ENCODE peak calls at places on chromosomes 1 and 21, in four cellular contexts. T is SK-N-SH, D is A549, H is GM12878. O is an unnamed sample.

GRCh38 chr1:175376194-175376593 is 183.6 kb upstream of the KIAA0040 start:
- DNase-seq in T (peak; percentile 36), D (peak; percentile 30), H (no peak), O (peak; percentile 2)

GRCh38 chr21:18760247-18760646 is 356.7 kb upstream of the TMPRSS15 start:
- DNase-seq in T (no peak), D (peak; percentile 1), H (no peak), O (no peak)

GRCh38 chr1:216732121-216732520 is 8.9 kb upstream of the ESRRG start:
- DNase-seq in T (no peak), D (no peak), H (no peak), O (no peak)

GRCh38 chr1:234980657-234981396 is 147.8 kb downstream of the TOMM20 start:
- DNase-seq in T (peak; percentile 39), D (peak; percentile 89), H (peak; percentile 85), O (peak; percentile 83)

GRCh38 chr1:168583571-168583970 is 7.2 kb downstream of the XCL1 start:
- DNase-seq in T (no peak), D (no peak), H (no peak), O (no peak)

GRCh38 chr21:33123396-33124120 is 53.6 kb downstream of the OLIG1 start:
- DNase-seq in T (no peak), D (no peak), H (no peak), O (peak; percentile 43)

GRCh38 chr1:119920104-119920968 is 24.0 kb upstream of the ADAM30 start:
- DNase-seq in T (no peak), D (no peak), H (no peak), O (no peak)

GRCh38 chr1:240935921-240936320 is 324.0 kb upstream of the GREM2 start:
- DNase-seq in T (no peak), D (no peak), H (no peak), O (no peak)

GRCh38 chr1:237709355-237709754 is 181.4 kb downstream of the ZP4 start:
- DNase-seq in T (no peak), D (no peak), H (no peak), O (no peak)

GRCh38 chr1:191714810-191715209 is 443.5 kb upstream of the RGS18 start:
- DNase-seq in T (no peak), D (no peak), H (no peak), O (no peak)

GRCh38 chr1:240691521-240692338 is 79.8 kb upstream of the GREM2 start:
- DNase-seq in T (peak; percentile 69), D (peak; percentile 63), H (no peak), O (peak; percentile 5)

GRCh38 chr1:47224676-47225399 is 7.2 kb downstream of the TAL1 start:
- DNase-seq in T (peak; percentile 57), D (no peak), H (no peak), O (no peak)

GRCh38 chr1:15075175-15075574 is 78.4 kb upstream of the TMEM51 start:
- DNase-seq in T (no peak), D (no peak), H (no peak), O (no peak)

GRCh38 chr1:116986531-116987255 is 14.9 kb upstream of the CD101 start:
- DNase-seq in T (no peak), D (no peak), H (no peak), O (no peak)

GRCh38 chr1:117632269-117633067 is 26.6 kb downstream of the TENT5C start:
- DNase-seq in T (no peak), D (no peak), H (no peak), O (no peak)

GRCh38 chr1:153649867-153650235 is 8.7 kb upstream of the SNAPIN start:
- DNase-seq in T (no peak), D (no peak), H (no peak), O (no peak)

GRCh38 chr1:81158592-81158991 is 642.1 kb upstream of the ADGRL2 start:
- DNase-seq in T (peak; percentile 5), D (no peak), H (no peak), O (no peak)

GRCh38 chr1:167650266-167651160 is 20.5 kb downstream of the RCSD1 start:
- DNase-seq in T (no peak), D (no peak), H (no peak), O (no peak)

GRCh38 chr1:87329051-87329755 is 523 bp downstream of the LMO4 start:
- DNase-seq in T (peak; percentile 74), D (no peak), H (no peak), O (peak; percentile 54)

GRCh38 chr1:184745929-184746583 is 8.6 kb downstream of the EDEM3 start:
- DNase-seq in T (peak; percentile 60), D (no peak), H (peak; percentile 23), O (peak; percentile 16)

GRCh38 chr1:109056064-109056463 is 14.2 kb upstream of the WDR47 start:
- DNase-seq in T (no peak), D (no peak), H (no peak), O (no peak)

GRCh38 chr1:66752000-66752592 is at the start of gene DYNLT5:
- DNase-seq in T (no peak), D (no peak), H (no peak), O (no peak)

GRCh38 chr1:222546091-222546490 is 1.8 kb downstream of the HHIPL2 start:
- DNase-seq in T (no peak), D (no peak), H (no peak), O (peak; percentile 3)

GRCh38 chr1:168303716-168304540 is 23.3 kb downstream of the TBX19 start:
- DNase-seq in T (no peak), D (no peak), H (no peak), O (no peak)

GRCh38 chr1:107277022-107277421 is 136.2 kb downstream of the NTNG1 start:
- DNase-seq in T (peak; percentile 23), D (peak; percentile 34), H (no peak), O (peak; percentile 46)

GRCh38 chr1:150979007-150979722 is 2.9 kb upstream of the ANXA9 start:
- DNase-seq in T (peak; percentile 92), D (peak; percentile 89), H (peak; percentile 40), O (peak; percentile 82)

GRCh38 chr1:29279406-29279805 is 43.1 kb downstream of the PTPRU start:
- DNase-seq in T (no peak), D (no peak), H (no peak), O (no peak)

GRCh38 chr1:205714190-205714905 is 34.0 kb upstream of the SLC45A3 start:
- DNase-seq in T (no peak), D (peak; percentile 36), H (no peak), O (peak; percentile 43)

GRCh38 chr1:15100369-15101111 is 53.0 kb upstream of the TMEM51 start:
- DNase-seq in T (peak; percentile 81), D (peak; percentile 50), H (no peak), O (peak; percentile 20)

GRCh38 chr1:85297855-85298629 is 21.6 kb upstream of the BCL10 start:
- DNase-seq in T (no peak), D (peak; percentile 86), H (peak; percentile 80), O (peak; percentile 83)

GRCh38 chr1:85296980-85297379 is 20.5 kb upstream of the BCL10 start:
- DNase-seq in T (no peak), D (no peak), H (no peak), O (no peak)

GRCh38 chr1:85295006-85295431 is 18.6 kb upstream of the BCL10 start:
- DNase-seq in T (no peak), D (no peak), H (no peak), O (no peak)

GRCh38 chr1:85297538-85297854 is 21.1 kb upstream of the BCL10 start:
- DNase-seq in T (no peak), D (no peak), H (no peak), O (no peak)

DNA sequence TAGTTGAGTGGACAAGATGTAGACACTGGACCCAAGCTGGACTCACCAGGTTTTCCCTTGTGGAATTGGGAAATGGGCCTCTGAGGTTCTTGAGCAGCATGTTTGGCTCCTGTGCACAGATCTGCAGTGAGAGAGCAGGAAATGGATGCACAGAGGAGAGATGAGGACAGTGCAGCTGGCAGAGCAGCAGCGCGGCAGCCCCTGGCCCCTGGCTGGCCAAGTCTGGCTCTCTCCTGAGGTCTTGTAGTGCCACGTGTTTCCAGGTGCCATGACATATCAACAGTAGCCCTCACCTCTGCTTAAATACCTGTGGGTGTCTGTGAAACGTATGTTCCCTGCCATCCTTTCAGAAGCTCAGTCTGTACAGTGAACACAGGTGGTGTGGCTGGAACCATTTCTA is 19.2 kb upstream of the BCL10 start:
- DNase-seq in T (no peak), D (no peak), H (no peak), O (no peak)
- TF ChIP-seq PBX3 in T (no peak), D (no peak), H (no peak), O (no peak)

GRCh38 chr1:11431946-11432507 is 46.9 kb upstream of the DISP3 start:
- DNase-seq in T (no peak), D (no peak), H (no peak), O (no peak)

GRCh38 chr1:11434926-11435325 is 44.0 kb upstream of the DISP3 start:
- DNase-seq in T (no peak), D (no peak), H (no peak), O (no peak)

GRCh38 chr1:11439051-11439450 is 39.9 kb upstream of the DISP3 start:
- DNase-seq in T (no peak), D (no peak), H (no peak), O (no peak)

GRCh38 chr1:11432526-11432925 is 46.4 kb upstream of the DISP3 start:
- DNase-seq in T (no peak), D (no peak), H (no peak), O (no peak)

DNA sequence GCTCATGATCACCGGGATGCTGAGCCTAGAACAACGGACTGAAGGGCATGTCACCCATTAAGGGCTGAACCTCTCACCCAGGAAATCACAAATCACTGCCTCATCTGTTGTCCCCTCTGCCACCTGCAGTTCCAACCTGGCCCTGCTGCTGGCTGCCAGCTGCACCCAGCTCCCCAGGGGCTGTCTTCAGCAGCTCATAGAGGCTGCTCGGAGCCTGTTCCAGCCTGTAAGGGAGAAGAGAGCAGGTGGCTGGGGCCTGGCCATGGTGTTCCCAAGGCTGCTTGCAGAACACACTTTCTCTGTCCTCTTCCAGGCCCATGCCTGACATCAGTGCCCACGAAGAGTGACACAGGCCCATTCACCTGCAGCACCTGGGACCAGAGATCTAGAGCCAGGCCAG is 44.4 kb upstream of the DISP3 start:
- DNase-seq in T (no peak), D (no peak), H (no peak), O (no peak)
- TF ChIP-seq PBX3 in T (no peak), D (no peak), H (no peak), O (no peak)

DNA sequence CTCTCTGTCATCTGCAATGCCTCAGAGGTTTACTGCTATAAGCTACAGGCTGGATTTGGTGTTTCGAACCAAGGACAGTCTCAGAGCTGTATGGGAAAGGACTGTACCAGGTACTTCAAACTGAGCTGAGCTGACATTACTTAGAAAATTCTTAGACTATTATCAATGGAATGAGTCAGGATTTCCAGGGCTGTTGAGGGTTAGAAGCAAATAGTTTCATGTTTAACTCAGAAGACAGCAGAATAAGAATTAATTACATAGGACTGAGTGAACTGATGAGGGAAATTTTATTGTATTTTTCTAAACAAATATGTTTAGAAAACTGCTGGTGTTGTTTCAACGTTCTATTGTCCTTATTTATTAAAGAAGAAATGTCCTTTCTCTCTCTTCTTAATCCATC is 74.3 kb upstream of the CAPZB start:
- DNase-seq in T (no peak), D (no peak), H (no peak), O (no peak)
- TF ChIP-seq PBX3 in T (no peak), D (no peak), H (no peak), O (no peak)

DNA sequence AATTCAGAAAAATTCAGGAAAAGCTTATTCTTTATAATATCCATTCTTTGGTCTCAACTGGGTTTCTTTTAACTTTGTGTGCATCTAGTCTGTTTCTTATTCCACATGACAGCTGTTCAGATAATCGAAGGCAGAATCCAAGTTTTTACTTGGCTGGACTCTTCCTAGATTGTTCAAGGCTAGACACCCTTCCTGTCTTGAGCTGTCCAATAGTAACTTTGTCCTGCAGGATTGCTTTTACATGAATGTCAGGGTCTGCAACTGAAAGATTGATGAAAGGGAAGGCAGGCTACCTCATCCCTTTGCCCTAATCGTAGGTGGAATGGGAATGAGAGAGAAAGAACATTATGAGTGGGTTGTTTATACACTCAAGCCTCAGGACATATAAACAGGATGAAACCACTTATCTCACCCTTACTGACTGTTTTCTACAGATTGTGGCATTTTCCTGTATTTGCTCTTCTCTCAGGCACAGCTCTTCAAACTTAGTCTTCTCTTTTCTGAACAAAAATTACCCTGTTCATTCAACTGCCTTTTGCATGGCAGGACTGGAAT is 76.9 kb downstream of the LEPR start:
- DNase-seq in T (no peak), D (no peak), H (no peak), O (no peak)
- TF ChIP-seq PBX3 in T (no peak), D (no peak), H (no peak), O (no peak)